ENCODE peak calls at places on chromosomes 7 and 10, in ten cellular contexts. N is CD4-positive, alpha-beta T cell; W is heart left ventricle; E is cardiac muscle cell; U is CD14-positive monocyte; R is stomach; K is type B pancreatic cell; M is MCF 10A; I is pancreas; S is endodermal cell. D is an unnamed sample.

GRCh38 chr10:90125406-90125805 is 424.0 kb downstream of the KIF20B start:
- DNase-seq in N (no peak), W (no peak), E (no peak), U (no peak), R (no peak), K (no peak), M (no peak), I (no peak), S (no peak), D (no peak)

GRCh38 chr7:92830047-92830446 is 6.3 kb downstream of the CDK6 start:
- DNase-seq in N (no peak), W (no peak), E (no peak), U (no peak), R (no peak), K (no peak), M (no peak), I (no peak), S (no peak), D (no peak)

GRCh38 chr7:132249591-132249971 is 326.7 kb downstream of the PLXNA4 start:
- DNase-seq in N (no peak), W (no peak), E (peak; percentile 58), U (no peak), R (peak; percentile 45), K (no peak), M (peak; percentile 39), I (no peak), S (peak; percentile 82), D (no peak)

GRCh38 chr10:102628451-102628911 is 15.8 kb upstream of the TRIM8 start:
- DNase-seq in N (no peak), W (peak; percentile 85), E (no peak), U (no peak), R (no peak), K (no peak), M (peak; percentile 70), I (peak; percentile 76), S (peak; percentile 59), D (peak; percentile 84)

GRCh38 chr7:101420436-101420835 is 57.8 kb downstream of the COL26A1 start:
- DNase-seq in N (no peak), W (no peak), E (no peak), U (no peak), R (no peak), K (no peak), M (peak; percentile 9), I (no peak), S (peak; percentile 95), D (no peak)

GRCh38 chr7:1946461-1947450 is 276.7 kb downstream of the ELFN1 start:
- DNase-seq in N (no peak), W (no peak), E (no peak), U (peak; percentile 44), R (no peak), K (no peak), M (no peak), I (peak; percentile 48), S (no peak), D (no peak)

GRCh38 chr10:93837783-93838677 is 55.7 kb upstream of the SLC35G1 start:
- DNase-seq in N (no peak), W (no peak), E (no peak), U (no peak), R (no peak), K (no peak), M (no peak), I (no peak), S (no peak), D (no peak)

GRCh38 chr7:32074787-32075570 is 4.8 kb upstream of the PDE1C start:
- DNase-seq in N (no peak), W (no peak), E (no peak), U (no peak), R (no peak), K (no peak), M (no peak), I (no peak), S (no peak), D (no peak)

GRCh38 chr7:7221602-7222038 is 39.3 kb downstream of the C1GALT1 start:
- DNase-seq in N (no peak), W (peak; percentile 54), E (peak; percentile 18), U (no peak), R (no peak), K (no peak), M (peak; percentile 89), I (no peak), S (no peak), D (no peak)

GRCh38 chr10:69742928-69743602 is 58.6 kb upstream of the COL13A1 start:
- DNase-seq in N (no peak), W (no peak), E (peak; percentile 64), U (no peak), R (no peak), K (no peak), M (peak; percentile 48), I (no peak), S (peak; percentile 93), D (no peak)

DNA sequence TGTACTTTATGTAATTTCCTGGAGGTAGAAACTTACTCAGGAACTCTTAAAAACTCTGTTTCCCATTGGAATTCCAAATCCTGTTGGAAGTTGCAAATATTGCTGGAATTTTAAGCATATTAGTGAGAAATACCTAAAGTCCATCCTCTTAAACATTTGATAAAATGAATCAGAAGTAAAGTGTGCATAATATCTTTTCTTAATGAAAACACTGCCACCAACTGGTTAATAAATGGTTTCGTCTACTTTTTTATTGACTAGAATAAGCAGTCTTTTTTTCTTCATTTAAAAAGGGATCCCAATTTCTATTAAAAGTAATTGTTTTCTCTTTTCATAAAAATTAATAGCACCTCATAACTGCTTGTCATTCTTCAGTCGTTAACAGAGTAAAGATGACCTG is 28.3 kb downstream of the NPS start:
- DNase-seq in N (no peak), W (no peak), E (no peak), U (no peak), R (no peak), K (no peak), M (no peak), I (no peak), S (no peak), D (no peak)
- TF ChIP-seq CTCF in N (no peak), W (peak; percentile 34), E (no peak), U (no peak), R (no peak), K (peak; percentile 51), M (peak; percentile 21), I (no peak), S (peak; percentile 20), D (peak; percentile 56)

GRCh38 chr10:49407552-49408137 is 11.8 kb upstream of the DRGX start:
- DNase-seq in N (peak; percentile 74), W (peak; percentile 70), E (peak; percentile 86), U (no peak), R (peak; percentile 81), K (peak; percentile 85), M (peak; percentile 78), I (peak; percentile 95), S (peak; percentile 95), D (peak; percentile 92)

GRCh38 chr10:49409755-49410154 is 13.9 kb upstream of the DRGX start:
- DNase-seq in N (no peak), W (no peak), E (no peak), U (no peak), R (no peak), K (no peak), M (no peak), I (no peak), S (no peak), D (no peak)

GRCh38 chr10:49412571-49412970 is 16.7 kb upstream of the DRGX start:
- DNase-seq in N (no peak), W (no peak), E (no peak), U (no peak), R (no peak), K (no peak), M (no peak), I (no peak), S (no peak), D (no peak)

GRCh38 chr10:49410365-49411074 is 14.6 kb upstream of the DRGX start:
- DNase-seq in N (no peak), W (peak; percentile 80), E (no peak), U (no peak), R (peak; percentile 67), K (no peak), M (no peak), I (peak; percentile 78), S (no peak), D (no peak)

DNA sequence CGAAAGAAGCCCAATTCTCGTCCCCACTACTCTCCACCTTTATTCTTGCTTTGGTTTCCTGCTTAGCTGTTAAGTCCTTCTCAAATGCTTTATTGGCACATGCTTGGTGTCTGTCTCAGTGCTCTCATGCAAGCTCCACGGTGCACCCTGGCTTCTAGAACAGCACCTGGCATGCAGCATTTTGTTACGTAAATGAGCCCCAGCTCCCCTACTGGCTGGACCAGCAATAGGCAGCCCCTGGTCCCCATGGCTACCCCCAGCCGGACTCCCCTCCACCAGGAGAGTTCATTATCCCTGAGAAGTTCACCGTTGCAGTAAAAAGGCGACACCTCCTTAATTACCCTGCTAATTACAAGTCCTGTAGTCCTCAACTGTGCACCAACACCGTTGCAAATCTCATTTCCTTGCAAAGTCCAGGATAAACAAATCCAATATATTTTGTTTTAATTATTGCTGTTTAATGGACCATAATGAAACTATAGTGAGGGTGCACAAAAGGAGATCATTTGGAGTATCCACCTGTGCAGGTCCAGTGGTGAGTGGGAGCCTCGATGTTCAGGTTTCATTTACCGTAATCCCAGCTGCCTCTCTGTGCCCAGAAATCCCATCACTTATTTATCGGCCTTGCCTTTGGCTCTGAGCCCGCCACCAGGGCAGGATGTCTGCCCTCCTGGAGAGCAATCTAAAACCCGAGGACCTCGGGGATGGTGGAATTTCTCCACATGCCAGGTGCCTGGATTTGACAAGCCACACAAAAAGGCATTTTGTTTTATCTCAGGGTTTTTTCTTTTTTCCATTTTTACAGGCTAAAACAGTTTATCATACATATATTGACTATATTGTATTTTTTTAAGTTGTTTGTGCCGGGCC is 12.8 kb upstream of the DRGX start:
- DNase-seq in N (no peak), W (no peak), E (peak; percentile 11), U (no peak), R (no peak), K (peak; percentile 50), M (peak; percentile 11), I (no peak), S (peak; percentile 69), D (no peak)
- TF ChIP-seq CTCF in N (no peak), W (no peak), E (peak; percentile 30), U (peak; percentile 36), R (no peak), K (no peak), M (no peak), I (no peak), S (peak; percentile 52), D (no peak)

DNA sequence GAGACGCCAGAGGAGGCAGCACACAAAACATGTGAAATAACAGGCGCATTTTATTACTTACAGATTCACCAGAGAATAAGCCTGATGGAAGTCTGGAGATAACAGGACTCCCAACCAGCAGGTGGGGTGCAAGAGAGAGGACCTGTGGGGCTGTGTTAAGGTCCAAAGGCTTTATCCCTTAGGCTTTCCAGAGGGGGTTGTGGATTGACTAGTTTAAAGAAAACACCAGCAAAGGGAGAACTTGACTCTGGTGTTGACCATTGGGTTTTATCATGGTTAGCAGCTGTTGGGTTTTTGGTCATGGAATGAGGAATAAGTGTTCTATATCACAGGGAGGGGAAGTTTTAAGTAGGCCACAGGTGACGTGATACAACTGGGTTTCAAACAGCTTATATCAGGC is 1.6 kb upstream of the CRPPA start:
- DNase-seq in N (no peak), W (no peak), E (no peak), U (no peak), R (no peak), K (no peak), M (no peak), I (no peak), S (no peak), D (no peak)
- TF ChIP-seq CTCF in N (no peak), W (no peak), E (no peak), U (no peak), R (no peak), K (no peak), M (no peak), I (no peak), S (peak; percentile 47), D (no peak)

GRCh38 chr7:109476409-109476808 is 906.7 kb downstream of the DNAJB9 start:
- DNase-seq in N (no peak), W (no peak), E (no peak), U (no peak), R (no peak), K (no peak), M (no peak), I (no peak), S (no peak), D (no peak)

GRCh38 chr7:109479388-109479787 is 909.7 kb downstream of the DNAJB9 start:
- DNase-seq in N (no peak), W (no peak), E (no peak), U (no peak), R (no peak), K (no peak), M (peak; percentile 23), I (no peak), S (no peak), D (no peak)
- TF ChIP-seq CTCF in N (no peak), W (no peak), E (no peak), U (no peak), R (no peak), K (peak; percentile 30), M (peak; percentile 13), I (no peak), S (peak; percentile 17), D (no peak)

D was measured in osteocyte.